ENCODE peak calls at places on chromosome 2, in six cellular contexts. P is neuronal stem cell, K is K562, C is endothelial cell of umbilical vein, Z is neural progenitor cell, E is astrocyte. G is an unnamed sample.

GRCh38 chr2:176056411-176056810 is 27.4 kb downstream of the EVX2 start:
- DNase-seq in C (no peak), E (no peak), P (no peak), Z (no peak), K (no peak), G (no peak)

GRCh38 chr2:236988690-236989639 is 96.7 kb upstream of the COPS8 start:
- DNase-seq in P (no peak), E (no peak), Z (peak; percentile 10), K (no peak), C (peak; percentile 55), G (no peak)

GRCh38 chr2:31696068-31696467 is 115.3 kb upstream of the SRD5A2 start:
- DNase-seq in P (no peak), Z (no peak), C (no peak), E (no peak), K (no peak), G (peak; percentile 8)

GRCh38 chr2:121598087-121598486 is 51.2 kb downstream of the CLASP1 start:
- DNase-seq in K (no peak), C (no peak), P (no peak), Z (no peak), E (no peak), G (no peak)

GRCh38 chr2:237702439-237703397 is 75.3 kb downstream of the LRRFIP1 start:
- DNase-seq in P (no peak), Z (peak; percentile 51), E (peak; percentile 85), C (peak; percentile 77), K (no peak), G (peak; percentile 46)

GRCh38 chr2:86226069-86226468 is 26.8 kb downstream of the MRPL35 start:
- DNase-seq in K (no peak), E (no peak), Z (no peak), C (no peak), P (no peak), G (no peak)

GRCh38 chr2:100870652-100871531 is 51.0 kb downstream of the NPAS2 start:
- DNase-seq in Z (peak; percentile 32), E (no peak), P (no peak), K (no peak), C (no peak), G (no peak)

GRCh38 chr2:26941486-26941885 is 29.0 kb upstream of the MAPRE3 start:
- DNase-seq in P (no peak), K (no peak), C (no peak), Z (no peak), E (no peak), G (peak; percentile 90)

GRCh38 chr2:161418715-161419337 is 2.7 kb downstream of the TBR1 start:
- DNase-seq in Z (peak; percentile 82), P (peak; percentile 59), C (no peak), K (no peak), E (no peak), G (no peak)

GRCh38 chr2:151757861-151758260 is 23.6 kb upstream of the NEB start:
- DNase-seq in C (peak; percentile 65), E (no peak), K (no peak), Z (no peak), P (no peak), G (no peak)

GRCh38 chr2:104378853-104379374 is 475.0 kb upstream of the POU3F3 start:
- DNase-seq in P (peak; percentile 18), E (peak; percentile 57), Z (peak; percentile 38), C (no peak), K (peak; percentile 8), G (no peak)

GRCh38 chr2:229980440-229981184 is 58.3 kb downstream of the FBXO36 start:
- DNase-seq in Z (peak; percentile 44), E (peak; percentile 67), C (peak; percentile 90), P (no peak), K (peak; percentile 9), G (peak; percentile 64)

GRCh38 chr2:127173073-127173472 is 47.0 kb downstream of the CYP27C1 start:
- DNase-seq in K (no peak), Z (no peak), C (peak; percentile 33), P (no peak), E (peak; percentile 94), G (peak; percentile 73)

GRCh38 chr2:42560886-42561285 is 7.5 kb upstream of the MTA3 start:
- DNase-seq in E (no peak), C (no peak), Z (no peak), P (no peak), K (no peak), G (no peak)

GRCh38 chr2:224171226-224171625 is 132.1 kb upstream of the SERPINE2 start:
- DNase-seq in E (no peak), P (no peak), K (no peak), C (no peak), Z (no peak), G (no peak)

GRCh38 chr2:141778315-141778835 is 352.4 kb downstream of the LRP1B start:
- DNase-seq in Z (no peak), K (no peak), P (no peak), E (peak; percentile 61), C (no peak), G (no peak)

GRCh38 chr2:96540136-96540535 is 3.6 kb downstream of the ARID5A start:
- DNase-seq in C (no peak), P (no peak), Z (no peak), E (peak; percentile 20), K (no peak), G (peak; percentile 75)

GRCh38 chr2:10382313-10383061 is 65.6 kb downstream of the ODC1 start:
- DNase-seq in P (no peak), K (no peak), Z (peak; percentile 17), E (no peak), C (peak; percentile 70), G (no peak)

GRCh38 chr2:218370410-218371063 is 11.5 kb upstream of the SLC11A1 start:
- DNase-seq in C (no peak), E (no peak), Z (no peak), K (no peak), P (no peak), G (no peak)

GRCh38 chr2:184644685-184645084 is 46.4 kb downstream of the ZNF804A start:
- DNase-seq in C (peak; percentile 23), P (no peak), Z (no peak), K (no peak), E (no peak), G (no peak)

GRCh38 chr2:119605096-119605495 is 60.8 kb downstream of the CFAP221 start:
- DNase-seq in K (no peak), E (no peak), Z (no peak), P (no peak), C (no peak), G (no peak)

GRCh38 chr2:229160180-229160579 is 110.9 kb downstream of the PID1 start:
- DNase-seq in E (no peak), K (no peak), P (no peak), C (no peak), Z (no peak), G (no peak)

GRCh38 chr2:167844714-167845530 is 402.5 kb downstream of the STK39 start:
- DNase-seq in K (no peak), Z (peak; percentile 74), E (no peak), C (no peak), P (no peak), G (no peak)

GRCh38 chr2:147424766-147425165 is 420.1 kb upstream of the ACVR2A start:
- DNase-seq in E (peak; percentile 3), K (no peak), C (no peak), P (no peak), Z (no peak), G (peak; percentile 40)

GRCh38 chr2:233598952-233599351 is 18.5 kb upstream of the UGT1A8 start:
- DNase-seq in C (no peak), E (no peak), K (no peak), Z (no peak), P (no peak), G (no peak)

GRCh38 chr2:217737127-217737526 is 265.7 kb downstream of the TNS1 start:
- DNase-seq in Z (no peak), E (no peak), C (no peak), P (no peak), K (peak; percentile 11), G (no peak)

GRCh38 chr2:72887032-72887835 is at the start of gene SPR:
- DNase-seq in Z (peak; percentile 76), C (peak; percentile 70), E (peak; percentile 28), P (no peak), K (peak; percentile 89), G (peak; percentile 74)

GRCh38 chr2:25232248-25232825 is 64.0 kb upstream of the POMC start:
- DNase-seq in E (no peak), K (no peak), Z (no peak), C (no peak), P (no peak), G (no peak)

GRCh38 chr2:200609027-200609614 is 23.3 kb downstream of the AOX1 start:
- DNase-seq in K (no peak), P (no peak), Z (no peak), C (no peak), E (peak; percentile 89), G (peak; percentile 70)

GRCh38 chr2:18552351-18553077 is 7.9 kb downstream of the RDH14 start:
- DNase-seq in C (peak; percentile 62), E (peak; percentile 69), P (no peak), K (no peak), Z (no peak), G (no peak)
- H2AFZ ChIP-seq in C (no peak overlapping the region), E (no peak overlapping the region), P (no peak overlapping the region), K (peak overlapping the region; percentile 41), Z (no peak overlapping the region), G (no peak overlapping the region)

GRCh38 chr2:158120664-158121063 is 19.0 kb downstream of the UPP2 start:
- DNase-seq in C (no peak), P (no peak), Z (no peak), K (no peak), E (no peak), G (no peak)

GRCh38 chr2:158113896-158114295 is 12.2 kb downstream of the UPP2 start:
- DNase-seq in Z (no peak), E (no peak), P (no peak), C (no peak), K (no peak), G (peak; percentile 28)

GRCh38 chr2:158112971-158113370 is 11.3 kb downstream of the UPP2 start:
- DNase-seq in E (peak; percentile 4), C (no peak), K (no peak), Z (no peak), P (no peak), G (no peak)

GRCh38 chr2:158120102-158120501 is 18.4 kb downstream of the UPP2 start:
- DNase-seq in C (no peak), E (no peak), K (no peak), Z (no peak), P (no peak), G (no peak)

GRCh38 chr2:158115202-158115783 is 13.6 kb downstream of the UPP2 start:
- DNase-seq in C (no peak), E (no peak), Z (no peak), K (no peak), P (no peak), G (peak; percentile 9)
- H3K4me1 ChIP-seq in C (no peaks in the 10 kb centered on the region), E (no peaks in the 10 kb centered on the region), Z (no peaks in the 10 kb centered on the region), K (no peaks in the 10 kb centered on the region), P (no peaks in the 10 kb centered on the region), G (peaks cover 5% of the 10 kb centered on the region)

DNA sequence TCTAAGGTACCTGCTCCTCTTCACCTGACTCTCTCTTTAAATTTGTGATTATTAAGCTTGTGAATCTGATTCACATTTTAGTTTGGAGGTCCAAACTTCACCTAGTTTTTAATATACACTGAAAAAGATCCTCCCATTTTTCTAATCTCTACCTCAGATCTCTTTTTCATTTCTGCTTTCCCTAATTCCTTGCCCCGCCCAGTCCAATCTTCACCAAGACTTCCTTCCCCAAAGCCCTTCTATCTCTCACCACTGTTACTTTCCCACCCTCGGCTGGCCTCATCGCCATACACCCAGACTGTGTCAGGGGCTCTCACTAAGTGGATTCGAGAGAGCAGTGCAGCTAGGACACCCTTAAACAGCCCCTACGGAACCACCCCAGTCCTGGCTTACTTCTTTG is 40.0 kb downstream of the LBH start:
- DNase-seq in E (no peak), P (no peak), K (peak; percentile 32), C (no peak), Z (no peak), G (no peak)
- H2AFZ ChIP-seq in E (no peak overlapping the region), P (no peak overlapping the region), K (peak overlapping the region; percentile 62), C (no peak overlapping the region), Z (no peak overlapping the region), G (no peak overlapping the region)

GRCh38 chr2:136130045-136130444 is 12.1 kb upstream of the CXCR4 start:
- DNase-seq in P (no peak), E (no peak), Z (no peak), K (no peak), C (no peak), G (no peak)
- H3K4me1 ChIP-seq in P (peaks cover 22% of the 10 kb centered on the region), E (no peaks in the 10 kb centered on the region), Z (peaks cover 35% of the 10 kb centered on the region), K (no peaks in the 10 kb centered on the region), C (no peaks in the 10 kb centered on the region), G (no peaks in the 10 kb centered on the region)

G was measured in mammary epithelial cell.